ENCODE peak calls at places on chromosomes 16 and 17, in ten cellular contexts. T, X, P, I, F, D, Z, S, Q and U are unnamed samples. For H3K9me3, the result is how much of the 10 kb centered on the place peaks cover.

GRCh38 chr17:63446981-63447687 is 1.0 kb upstream of the CYB561 start:
- DNase-seq in T (no peak), X (no peak), P (no peak), I (peak), F (no peak), D (no peak), Z (no peak), S (no peak), Q (no peak), U (peak)

GRCh38 chr17:64635647-64636305 is 26.3 kb downstream of the SMURF2 start:
- DNase-seq in T (no peak), X (no peak), P (no peak), I (no peak), F (peak), D (no peak), Z (no peak), S (no peak), Q (no peak), U (no peak)

GRCh38 chr16:83482545-83483162 is 325.1 kb upstream of the HSBP1 start:
- DNase-seq in T (no peak), X (no peak), P (no peak), I (no peak), F (no peak), D (no peak), Z (no peak), S (no peak), Q (no peak), U (no peak)

GRCh38 chr17:37182786-37183185 is 193.0 kb upstream of the C17orf78 start:
- DNase-seq in T (no peak), X (no peak), P (no peak), I (no peak), F (no peak), D (no peak), Z (no peak), S (no peak), Q (no peak), U (no peak)

GRCh38 chr16:85234310-85235235 is 122.3 kb upstream of the CIBAR2 start:
- DNase-seq in T (no peak), X (no peak), P (peak), I (peak), F (peak), D (peak), Z (no peak), S (peak), Q (peak), U (no peak)

GRCh38 chr17:596763-597644 is 117.6 kb downstream of the VPS53 start:
- DNase-seq in T (no peak), X (no peak), P (no peak), I (no peak), F (peak), D (no peak), Z (no peak), S (no peak), Q (no peak), U (no peak)

GRCh38 chr17:8995711-8996110 is 25.6 kb upstream of the NTN1 start:
- DNase-seq in T (no peak), X (no peak), P (no peak), I (peak), F (no peak), D (no peak), Z (no peak), S (no peak), Q (no peak), U (no peak)

GRCh38 chr16:87255866-87256265 is 61.3 kb downstream of the C16orf95 start:
- DNase-seq in T (no peak), X (no peak), P (no peak), I (peak), F (no peak), D (no peak), Z (no peak), S (no peak), Q (no peak), U (no peak)

GRCh38 chr17:8857919-8858318 is 9.6 kb downstream of the PIK3R6 start:
- DNase-seq in T (no peak), X (peak), P (no peak), I (peak), F (no peak), D (no peak), Z (peak), S (no peak), Q (no peak), U (no peak)

GRCh38 chr17:34375598-34375997 is 12.6 kb upstream of the CCL1 start:
- DNase-seq in T (no peak), X (no peak), P (no peak), I (peak), F (no peak), D (no peak), Z (no peak), S (no peak), Q (no peak), U (no peak)

GRCh38 chr17:50423553-50424159 is 2.4 kb upstream of the ACSF2 start:
- DNase-seq in T (no peak), X (peak), P (no peak), I (no peak), F (peak), D (peak), Z (peak), S (no peak), Q (peak), U (peak)

GRCh38 chr17:65254166-65254565 is 117.0 kb downstream of the RGS9 start:
- DNase-seq in T (no peak), X (no peak), P (no peak), I (peak), F (no peak), D (no peak), Z (no peak), S (peak), Q (no peak), U (no peak)

GRCh38 chr16:62805221-62805857 is 769.1 kb upstream of the CDH8 start:
- DNase-seq in T (no peak), X (no peak), P (no peak), I (no peak), F (no peak), D (no peak), Z (no peak), S (no peak), Q (peak), U (no peak)

GRCh38 chr16:72926671-72927070 is 121.3 kb downstream of the ZFHX3 start:
- DNase-seq in T (no peak), X (no peak), P (no peak), I (no peak), F (no peak), D (no peak), Z (no peak), S (no peak), Q (no peak), U (no peak)

GRCh38 chr17:34456121-34456520 is 93.1 kb upstream of the CCL1 start:
- DNase-seq in T (no peak), X (no peak), P (no peak), I (no peak), F (no peak), D (no peak), Z (no peak), S (no peak), Q (no peak), U (no peak)

GRCh38 chr17:75067856-75068255 is 19.9 kb upstream of the SLC16A5 start:
- DNase-seq in T (no peak), X (no peak), P (no peak), I (no peak), F (no peak), D (no peak), Z (no peak), S (no peak), Q (no peak), U (no peak)

GRCh38 chr16:29729116-29729521 is 16.7 kb downstream of the C16orf54 start:
- DNase-seq in T (no peak), X (peak), P (no peak), I (peak), F (peak), D (no peak), Z (no peak), S (peak), Q (no peak), U (no peak)

GRCh38 chr16:56617212-56618085 is 8.1 kb upstream of the MT1E start:
- DNase-seq in T (no peak), X (no peak), P (no peak), I (peak), F (no peak), D (peak), Z (peak), S (peak), Q (peak), U (peak)

GRCh38 chr17:68782829-68783228 is 172.4 kb downstream of the ABCA8 start:
- DNase-seq in T (peak), X (no peak), P (no peak), I (no peak), F (no peak), D (no peak), Z (no peak), S (no peak), Q (peak), U (no peak)

GRCh38 chr17:64017381-64017980 is 3.0 kb downstream of the ICAM2 start:
- DNase-seq in T (no peak), X (no peak), P (no peak), I (no peak), F (no peak), D (no peak), Z (no peak), S (no peak), Q (no peak), U (no peak)

GRCh38 chr17:67999291-67999911 is 3.1 kb upstream of the C17orf58 start:
- DNase-seq in T (no peak), X (no peak), P (no peak), I (peak), F (no peak), D (no peak), Z (no peak), S (no peak), Q (no peak), U (no peak)

GRCh38 chr16:89418352-89418751 is 72.0 kb downstream of the ANKRD11 start:
- DNase-seq in T (no peak), X (no peak), P (no peak), I (no peak), F (no peak), D (no peak), Z (no peak), S (no peak), Q (no peak), U (no peak)

GRCh38 chr16:9847146-9847545 is 335.1 kb downstream of the GRIN2A start:
- DNase-seq in T (no peak), X (no peak), P (no peak), I (no peak), F (no peak), D (no peak), Z (no peak), S (no peak), Q (no peak), U (no peak)

GRCh38 chr16:3317315-3317999 is 12.2 kb downstream of the ZNF75A start:
- DNase-seq in T (no peak), X (no peak), P (no peak), I (no peak), F (peak), D (no peak), Z (no peak), S (no peak), Q (no peak), U (no peak)
- H3K9me3 ChIP-seq in T (half or more), X (under half), P (half or more), I (half or more), F (half or more), D (half or more), Z (half or more), S (under half), Q (half or more), U (under half)

DNA sequence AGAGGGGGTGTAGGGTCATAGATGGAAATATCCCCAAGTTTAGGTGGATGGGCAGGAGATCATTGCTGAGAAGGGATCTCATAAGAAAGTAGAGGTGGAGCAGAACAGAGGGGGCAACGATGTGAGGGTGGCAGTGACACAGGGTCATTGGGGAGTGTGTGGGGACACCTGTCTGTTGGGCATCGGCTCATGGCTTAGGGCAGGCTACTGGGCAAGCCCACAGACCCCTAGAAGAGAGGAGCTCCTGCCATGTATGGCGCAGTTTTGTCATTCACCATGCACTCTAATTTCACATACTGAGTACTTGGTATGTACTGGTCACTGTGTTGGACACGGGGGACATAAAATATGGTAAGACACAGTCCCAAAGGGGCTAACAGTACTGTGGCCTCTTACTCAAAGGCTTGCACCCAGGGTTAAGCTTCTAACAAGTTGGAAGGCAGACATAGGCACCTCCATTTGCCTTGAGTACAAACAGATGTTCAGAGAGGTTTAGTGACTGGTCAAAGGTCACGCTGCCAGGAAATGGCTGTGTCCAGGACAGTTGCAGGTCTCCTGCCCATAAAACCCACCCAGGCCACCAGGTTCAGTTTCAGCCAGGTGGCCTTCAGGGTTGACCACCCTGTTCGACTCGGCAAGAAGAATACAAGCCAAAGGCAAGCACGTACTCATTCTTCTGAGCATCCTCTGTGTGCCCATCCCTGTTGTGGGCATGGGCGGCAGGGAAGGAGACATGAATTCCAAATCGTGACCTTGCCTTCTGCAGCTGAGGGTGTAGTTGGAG is 580.2 kb downstream of the KCNJ18 start:
- DNase-seq in T (no peak), X (no peak), P (no peak), I (no peak), F (no peak), D (no peak), Z (no peak), S (no peak), Q (no peak), U (no peak)
- TF ChIP-seq CTCF in T (no peak), X (no peak), P (no peak), I (no peak), F (no peak), D (no peak), Z (no peak), S (no peak), Q (no peak), U (no peak)

GRCh38 chr17:11601661-11602060 is 3.4 kb downstream of the DNAH9 start:
- DNase-seq in T (no peak), X (no peak), P (no peak), I (no peak), F (no peak), D (no peak), Z (no peak), S (no peak), Q (no peak), U (no peak)

DNA sequence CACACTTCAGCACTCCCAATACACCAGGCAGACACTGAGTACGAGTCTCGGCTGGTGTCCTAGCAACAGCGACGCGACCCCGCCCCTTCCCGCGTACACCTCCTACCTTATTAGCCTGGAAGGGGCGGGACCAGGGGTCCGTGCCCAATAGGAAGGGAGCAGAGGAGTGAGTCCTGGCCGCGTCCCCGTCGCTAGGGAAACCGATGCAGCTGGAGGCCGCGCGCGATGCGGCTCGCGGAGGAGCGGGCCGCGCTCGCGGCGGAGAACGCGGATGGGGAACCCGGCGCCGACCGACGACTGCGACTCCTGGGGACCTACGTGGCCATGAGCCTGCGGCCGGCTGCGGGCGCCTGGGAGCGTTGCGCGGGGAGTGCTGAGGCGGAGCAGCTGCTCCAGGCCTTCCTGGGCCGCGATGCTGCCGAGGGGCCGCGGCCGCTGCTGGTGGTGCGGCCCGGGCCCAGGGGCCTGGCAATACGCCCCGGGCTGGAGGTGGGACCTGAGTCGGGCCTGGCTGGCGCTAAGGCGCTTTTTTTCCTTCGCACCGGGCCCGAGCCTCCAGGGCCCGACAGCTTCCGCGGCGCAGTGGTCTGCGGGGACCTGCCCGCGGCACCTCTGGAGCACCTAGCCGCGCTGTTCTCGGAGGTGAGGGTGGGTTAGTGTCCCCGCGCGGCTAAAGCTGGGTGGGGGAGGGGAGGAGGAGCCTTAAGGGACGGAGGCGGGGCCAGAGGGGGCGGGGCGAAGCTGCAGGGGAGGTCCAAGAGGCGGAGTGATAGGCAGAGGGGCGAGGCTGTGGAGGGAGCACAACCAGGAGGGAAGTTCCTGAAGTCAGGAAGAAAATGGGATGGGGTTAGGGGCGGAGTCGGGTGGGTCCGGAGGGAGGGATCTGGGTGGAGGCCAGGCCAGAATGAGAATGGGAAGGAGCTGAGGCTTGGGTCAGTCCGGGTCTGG is at the start of gene DNAH9:
- DNase-seq in T (peak), X (peak), P (peak), I (peak), F (peak), D (peak), Z (peak), S (peak), Q (peak), U (peak)
- H3K4me3 ChIP-seq in T (peak), X (peak), P (peak), I (peak), F (peak), D (peak), Z (peak), S (peak), Q (peak), U (peak)

GRCh38 chr17:12222392-12222791 is 201.7 kb downstream of the MAP2K4 start:
- DNase-seq in T (no peak), X (no peak), P (no peak), I (no peak), F (no peak), D (no peak), Z (no peak), S (no peak), Q (no peak), U (no peak)
- H3K9me3 ChIP-seq in T (under half), X (under half), P (under half), I (under half), F (under half), D (under half), Z (under half), S (under half), Q (under half), U (under half)

GRCh38 chr17:38735161-38735997 is 5.2 kb downstream of the CISD3 start:
- DNase-seq in T (no peak), X (no peak), P (no peak), I (peak), F (peak), D (peak), Z (no peak), S (peak), Q (peak), U (no peak)
- TF ChIP-seq CTCF in T (peak), X (peak), P (peak), I (peak), F (peak), D (peak), Z (peak), S (peak), Q (peak), U (peak)

GRCh38 chr17:7674934-7675333 is 12.4 kb downstream of the TP53 start:
- DNase-seq in T (no peak), X (no peak), P (no peak), I (no peak), F (no peak), D (no peak), Z (no peak), S (no peak), Q (no peak), U (no peak)

GRCh38 chr17:7673239-7673638 is 14.1 kb downstream of the TP53 start:
- DNase-seq in T (no peak), X (no peak), P (no peak), I (peak), F (peak), D (no peak), Z (no peak), S (no peak), Q (no peak), U (no peak)

GRCh38 chr17:7676533-7676932 is 10.8 kb downstream of the TP53 start:
- DNase-seq in T (no peak), X (no peak), P (no peak), I (peak), F (no peak), D (no peak), Z (no peak), S (no peak), Q (no peak), U (no peak)

GRCh38 chr17:7677388-7678067 is 9.8 kb downstream of the TP53 start:
- DNase-seq in T (no peak), X (no peak), P (no peak), I (peak), F (no peak), D (no peak), Z (no peak), S (no peak), Q (no peak), U (no peak)
- H3K4me3 ChIP-seq in T (no peak), X (no peak), P (no peak), I (no peak), F (no peak), D (no peak), Z (no peak), S (no peak), Q (no peak), U (no peak)

GRCh38 chr17:22467720-22468119 is 775.4 kb downstream of the KCNJ18 start:
- DNase-seq in T (no peak), X (no peak), P (no peak), I (no peak), F (no peak), D (no peak), Z (no peak), S (no peak), Q (no peak), U (no peak)
- H3K9me3 ChIP-seq in T (under half), X (under half), P (under half), I (half or more), F (under half), D (under half), Z (under half), S (under half), Q (under half), U (under half)

GRCh38 chr16:11101283-11101682 is 154.7 kb downstream of the SOCS1 start:
- DNase-seq in T (no peak), X (no peak), P (no peak), I (no peak), F (no peak), D (no peak), Z (no peak), S (no peak), Q (no peak), U (no peak)

GRCh38 chr16:11101695-11102522 is 154.1 kb downstream of the SOCS1 start:
- DNase-seq in T (no peak), X (no peak), P (no peak), I (no peak), F (no peak), D (no peak), Z (no peak), S (no peak), Q (no peak), U (no peak)

GRCh38 chr16:11098601-11099377 is 154.4 kb downstream of the CLEC16A start:
- DNase-seq in T (no peak), X (no peak), P (no peak), I (no peak), F (no peak), D (peak), Z (no peak), S (no peak), Q (no peak), U (no peak)

GRCh38 chr16:11099672-11100195 is 155.4 kb downstream of the CLEC16A start:
- DNase-seq in T (no peak), X (no peak), P (no peak), I (no peak), F (no peak), D (no peak), Z (no peak), S (no peak), Q (no peak), U (no peak)

GRCh38 chr16:11100239-11100750 is 155.7 kb downstream of the SOCS1 start:
- DNase-seq in T (peak), X (no peak), P (peak), I (peak), F (no peak), D (peak), Z (peak), S (peak), Q (peak), U (no peak)
- TF ChIP-seq CTCF in T (no peak), X (peak), P (no peak), I (peak), F (no peak), D (peak), Z (peak), S (peak), Q (no peak), U (no peak)